ENCODE peak calls at places on chromosomes 2 and 18, in five cellular contexts. S is ecto neural progenitor cell, M is AG08395, E is psoas muscle, J is MV-4-11. K is an unnamed sample.

GRCh38 chr2:218306184-218306920 is 14.0 kb upstream of the TMBIM1 start:
- DNase-seq in J (no peak), S (no peak), E (no peak), M (no peak), K (no peak)

GRCh38 chr2:216222650-216223352 is 113.7 kb downstream of the XRCC5 start:
- DNase-seq in E (no peak), J (peak; percentile 3), M (peak; percentile 37), S (no peak), K (peak; percentile 59)

GRCh38 chr18:44823782-44824181 is 143.1 kb downstream of the SETBP1 start:
- DNase-seq in S (no peak), M (peak; percentile 41), E (no peak), J (no peak), K (peak; percentile 59)

GRCh38 chr18:61756244-61756643 is 136.6 kb downstream of the RNF152 start:
- DNase-seq in S (no peak), E (no peak), M (no peak), J (no peak), K (no peak)

GRCh38 chr18:28175047-28175929 is 1.6 kb downstream of the CDH2 start:
- DNase-seq in M (peak; percentile 38), E (no peak), S (peak; percentile 83), J (no peak), K (peak; percentile 60)

GRCh38 chr2:236628256-236628961 is 58.8 kb downstream of the ACKR3 start:
- DNase-seq in S (no peak), M (no peak), E (no peak), J (no peak), K (no peak)

GRCh38 chr2:150630587-150631235 is 143.2 kb upstream of the RND3 start:
- DNase-seq in J (no peak), M (peak; percentile 50), E (no peak), S (no peak), K (peak; percentile 77)

GRCh38 chr2:23926289-23926749 is 604 bp downstream of the ATAD2B start:
- DNase-seq in E (peak; percentile 73), J (no peak), M (peak; percentile 8), S (peak; percentile 79), K (no peak)

GRCh38 chr2:48479923-48480322 is 50.0 kb upstream of the STON1 start:
- DNase-seq in E (no peak), S (no peak), M (no peak), J (no peak), K (no peak)

GRCh38 chr18:79753391-79753851 is 44.3 kb upstream of the KCNG2 start:
- DNase-seq in M (no peak), S (no peak), J (no peak), E (no peak), K (no peak)

GRCh38 chr2:100137877-100138570 is 4.4 kb downstream of the AFF3 start:
- DNase-seq in S (no peak), E (no peak), J (no peak), M (no peak), K (no peak)

GRCh38 chr2:37037771-37038170 is 46.4 kb downstream of the HEATR5B start:
- DNase-seq in E (no peak), J (peak; percentile 51), M (no peak), S (no peak), K (no peak)

GRCh38 chr18:59874166-59874565 is 25.6 kb upstream of the PMAIP1 start:
- DNase-seq in S (no peak), E (no peak), M (peak; percentile 86), J (peak; percentile 33), K (peak; percentile 91)

GRCh38 chr18:23272498-23273232 is 137.4 kb downstream of the CABLES1 start:
- DNase-seq in E (no peak), M (no peak), S (no peak), J (no peak), K (no peak)

GRCh38 chr18:76977681-76978234 is 154.8 kb downstream of the MBP start:
- DNase-seq in M (no peak), J (no peak), S (peak; percentile 37), E (no peak), K (no peak)

GRCh38 chr2:10547011-10547410 is 98.9 kb upstream of the ODC1 start:
- DNase-seq in M (peak; percentile 60), E (no peak), J (no peak), S (no peak), K (no peak)

GRCh38 chr18:21489119-21489750 is 111.3 kb downstream of the ESCO1 start:
- DNase-seq in M (peak; percentile 50), S (no peak), J (no peak), E (no peak), K (peak; percentile 74)

GRCh38 chr2:143856973-143857372 is 662.9 kb downstream of the ZEB2 start:
- DNase-seq in M (no peak), J (no peak), S (no peak), E (no peak), K (no peak)

GRCh38 chr2:231862071-231862470 is 64.1 kb downstream of the NPPC start:
- DNase-seq in S (no peak), J (no peak), M (no peak), E (no peak), K (no peak)